ENCODE peak calls at places on chromosomes 13 and 19, in eight cellular contexts. One of them, this sample, is unnamed.

GRCh38 chr19:22503524-22503923 is 81.4 kb upstream of the ZNF98 start:
- DNase-seq in thoracic aorta: no peak
- DNase-seq in psoas muscle: no peak
- DNase-seq in HCT116: no peak
- DNase-seq in Peyer's patch: no peak
- DNase-seq in PC-3: no peak
- DNase-seq in neural progenitor cell: no peak
- DNase-seq in brain microvascular endothelial cell: no peak
- DNase-seq in this sample: peak; percentile 10

GRCh38 chr19:17554968-17555479 is 425 bp upstream of the COLGALT1 start:
- DNase-seq in thoracic aorta: no peak
- DNase-seq in psoas muscle: no peak
- DNase-seq in HCT116: no peak
- DNase-seq in Peyer's patch: no peak
- DNase-seq in PC-3: no peak
- DNase-seq in neural progenitor cell: no peak
- DNase-seq in brain microvascular endothelial cell: no peak
- DNase-seq in this sample: no peak

GRCh38 chr19:55536951-55537740 is at the start of gene SBK2:
- DNase-seq in thoracic aorta: no peak
- DNase-seq in psoas muscle: no peak
- DNase-seq in HCT116: no peak
- DNase-seq in Peyer's patch: no peak
- DNase-seq in PC-3: no peak
- DNase-seq in neural progenitor cell: peak; percentile 96
- DNase-seq in brain microvascular endothelial cell: no peak
- DNase-seq in this sample: no peak

GRCh38 chr13:26759907-26760834 is at the start of gene GPR12:
- DNase-seq in thoracic aorta: no peak
- DNase-seq in psoas muscle: no peak
- DNase-seq in HCT116: no peak
- DNase-seq in Peyer's patch: no peak
- DNase-seq in PC-3: no peak
- DNase-seq in neural progenitor cell: peak; percentile 39
- DNase-seq in brain microvascular endothelial cell: no peak
- DNase-seq in this sample: no peak

GRCh38 chr13:59391696-59392095 is 772.0 kb downstream of the DIAPH3 start:
- DNase-seq in thoracic aorta: no peak
- DNase-seq in psoas muscle: no peak
- DNase-seq in HCT116: peak; percentile 16
- DNase-seq in Peyer's patch: peak; percentile 70
- DNase-seq in PC-3: peak; percentile 62
- DNase-seq in neural progenitor cell: peak; percentile 80
- DNase-seq in brain microvascular endothelial cell: peak; percentile 77
- DNase-seq in this sample: no peak

GRCh38 chr13:51821666-51822065 is 17.7 kb upstream of the DHRS12 start:
- DNase-seq in thoracic aorta: no peak
- DNase-seq in psoas muscle: no peak
- DNase-seq in HCT116: no peak
- DNase-seq in Peyer's patch: peak; percentile 59
- DNase-seq in PC-3: no peak
- DNase-seq in neural progenitor cell: no peak
- DNase-seq in brain microvascular endothelial cell: no peak
- DNase-seq in this sample: no peak

GRCh38 chr19:10086904-10087256 is 763 bp downstream of the SHFL start:
- DNase-seq in thoracic aorta: no peak
- DNase-seq in psoas muscle: no peak
- DNase-seq in HCT116: no peak
- DNase-seq in Peyer's patch: no peak
- DNase-seq in PC-3: no peak
- DNase-seq in neural progenitor cell: peak; percentile 21
- DNase-seq in brain microvascular endothelial cell: no peak
- DNase-seq in this sample: no peak

GRCh38 chr13:38830442-38831045 is 143.7 kb downstream of the FREM2 start:
- DNase-seq in thoracic aorta: no peak
- DNase-seq in psoas muscle: no peak
- DNase-seq in HCT116: no peak
- DNase-seq in Peyer's patch: no peak
- DNase-seq in PC-3: no peak
- DNase-seq in neural progenitor cell: no peak
- DNase-seq in brain microvascular endothelial cell: no peak
- DNase-seq in this sample: no peak

GRCh38 chr19:29660835-29661234 is 4.4 kb upstream of the PLEKHF1 start:
- DNase-seq in thoracic aorta: no peak
- DNase-seq in psoas muscle: no peak
- DNase-seq in HCT116: no peak
- DNase-seq in Peyer's patch: no peak
- DNase-seq in PC-3: no peak
- DNase-seq in neural progenitor cell: no peak
- DNase-seq in brain microvascular endothelial cell: no peak
- DNase-seq in this sample: peak; percentile 27

GRCh38 chr13:87656311-87656710 is 14.9 kb upstream of the SLITRK5 start:
- DNase-seq in thoracic aorta: no peak
- DNase-seq in psoas muscle: no peak
- DNase-seq in HCT116: no peak
- DNase-seq in Peyer's patch: no peak
- DNase-seq in PC-3: peak; percentile 9
- DNase-seq in neural progenitor cell: peak; percentile 20
- DNase-seq in brain microvascular endothelial cell: no peak
- DNase-seq in this sample: no peak

GRCh38 chr13:108755084-108755483 is 125.7 kb downstream of the MYO16 start:
- DNase-seq in thoracic aorta: no peak
- DNase-seq in psoas muscle: no peak
- DNase-seq in HCT116: no peak
- DNase-seq in Peyer's patch: no peak
- DNase-seq in PC-3: no peak
- DNase-seq in neural progenitor cell: no peak
- DNase-seq in brain microvascular endothelial cell: no peak
- DNase-seq in this sample: no peak

GRCh38 chr19:54356444-54357056 is 8.2 kb downstream of the LAIR1 start:
- DNase-seq in thoracic aorta: no peak
- DNase-seq in psoas muscle: no peak
- DNase-seq in HCT116: no peak
- DNase-seq in Peyer's patch: no peak
- DNase-seq in PC-3: no peak
- DNase-seq in neural progenitor cell: no peak
- DNase-seq in brain microvascular endothelial cell: no peak
- DNase-seq in this sample: peak; percentile 25

GRCh38 chr13:40401911-40402776 is 264.3 kb downstream of the FOXO1 start:
- DNase-seq in thoracic aorta: peak; percentile 93
- DNase-seq in psoas muscle: peak; percentile 98
- DNase-seq in HCT116: peak; percentile 64
- DNase-seq in Peyer's patch: peak; percentile 96
- DNase-seq in PC-3: peak; percentile 89
- DNase-seq in neural progenitor cell: no peak
- DNase-seq in brain microvascular endothelial cell: peak; percentile 97
- DNase-seq in this sample: peak; percentile 95

GRCh38 chr13:111510502-111511218 is 190.2 kb downstream of the TEX29 start:
- DNase-seq in thoracic aorta: no peak
- DNase-seq in psoas muscle: no peak
- DNase-seq in HCT116: no peak
- DNase-seq in Peyer's patch: no peak
- DNase-seq in PC-3: no peak
- DNase-seq in neural progenitor cell: no peak
- DNase-seq in brain microvascular endothelial cell: no peak
- DNase-seq in this sample: no peak

GRCh38 chr13:24737042-24737441 is 26.9 kb upstream of the RNF17 start:
- DNase-seq in thoracic aorta: no peak
- DNase-seq in psoas muscle: no peak
- DNase-seq in HCT116: no peak
- DNase-seq in Peyer's patch: no peak
- DNase-seq in PC-3: no peak
- DNase-seq in neural progenitor cell: peak; percentile 45
- DNase-seq in brain microvascular endothelial cell: no peak
- DNase-seq in this sample: no peak

GRCh38 chr19:55116232-55117062 is 990 bp downstream of the PPP1R12C start:
- DNase-seq in thoracic aorta: no peak
- DNase-seq in psoas muscle: peak; percentile 65
- DNase-seq in HCT116: no peak
- DNase-seq in Peyer's patch: peak; percentile 84
- DNase-seq in PC-3: peak; percentile 56
- DNase-seq in neural progenitor cell: peak; percentile 50
- DNase-seq in brain microvascular endothelial cell: peak; percentile 56
- DNase-seq in this sample: no peak

GRCh38 chr19:57110592-57111328 is 9.0 kb upstream of the USP29 start:
- DNase-seq in thoracic aorta: no peak
- DNase-seq in psoas muscle: no peak
- DNase-seq in HCT116: no peak
- DNase-seq in Peyer's patch: no peak
- DNase-seq in PC-3: no peak
- DNase-seq in neural progenitor cell: no peak
- DNase-seq in brain microvascular endothelial cell: no peak
- DNase-seq in this sample: no peak

GRCh38 chr13:104106705-104107393 is 1040.6 kb upstream of the SLC10A2 start:
- DNase-seq in thoracic aorta: no peak
- DNase-seq in psoas muscle: no peak
- DNase-seq in HCT116: no peak
- DNase-seq in Peyer's patch: no peak
- DNase-seq in PC-3: peak; percentile 57
- DNase-seq in neural progenitor cell: no peak
- DNase-seq in brain microvascular endothelial cell: peak; percentile 57
- DNase-seq in this sample: no peak

DNA sequence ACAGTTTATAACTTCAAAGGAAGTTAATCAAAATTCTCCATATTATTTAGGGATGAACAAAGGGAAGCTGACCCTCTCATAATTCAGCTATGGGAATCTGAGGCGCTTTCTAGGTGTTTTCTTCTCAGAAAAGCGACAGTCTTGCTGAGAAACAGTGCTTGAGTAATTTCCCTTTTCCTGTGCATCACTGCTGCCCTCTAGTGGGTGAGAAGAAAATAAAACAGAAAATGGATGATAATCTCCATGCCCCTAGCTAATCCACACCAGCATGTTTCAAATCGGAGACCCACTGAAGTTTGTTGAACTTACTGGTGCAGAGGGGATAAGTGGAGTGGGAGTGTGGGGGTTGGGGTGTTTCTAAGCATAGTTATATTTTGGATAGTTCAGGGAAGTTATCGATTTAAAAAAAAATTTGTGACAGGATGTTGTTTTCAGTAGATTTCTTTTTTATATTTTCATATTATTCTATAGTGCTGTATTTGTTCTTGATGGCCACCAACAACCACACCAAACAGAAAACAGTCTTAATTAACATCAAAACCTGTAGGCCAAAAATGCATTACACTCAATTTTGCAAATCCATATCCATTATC is 21.4 kb downstream of the LCP1 start:
- DNase-seq in thoracic aorta: no peak
- DNase-seq in psoas muscle: no peak
- DNase-seq in HCT116: peak; percentile 48
- DNase-seq in Peyer's patch: peak; percentile 54
- DNase-seq in PC-3: peak; percentile 57
- DNase-seq in neural progenitor cell: peak; percentile 53
- DNase-seq in brain microvascular endothelial cell: peak; percentile 18
- DNase-seq in this sample: no peak
- TF ChIP-seq CTCF in thoracic aorta: peak; percentile 74
- TF ChIP-seq CTCF in psoas muscle: peak; percentile 75
- TF ChIP-seq CTCF in HCT116: peak; percentile 61
- TF ChIP-seq CTCF in Peyer's patch: peak; percentile 74
- TF ChIP-seq CTCF in PC-3: peak; percentile 77
- TF ChIP-seq CTCF in neural progenitor cell: peak; percentile 84
- TF ChIP-seq CTCF in brain microvascular endothelial cell: peak; percentile 77
- TF ChIP-seq CTCF in this sample: peak; percentile 83

DNA sequence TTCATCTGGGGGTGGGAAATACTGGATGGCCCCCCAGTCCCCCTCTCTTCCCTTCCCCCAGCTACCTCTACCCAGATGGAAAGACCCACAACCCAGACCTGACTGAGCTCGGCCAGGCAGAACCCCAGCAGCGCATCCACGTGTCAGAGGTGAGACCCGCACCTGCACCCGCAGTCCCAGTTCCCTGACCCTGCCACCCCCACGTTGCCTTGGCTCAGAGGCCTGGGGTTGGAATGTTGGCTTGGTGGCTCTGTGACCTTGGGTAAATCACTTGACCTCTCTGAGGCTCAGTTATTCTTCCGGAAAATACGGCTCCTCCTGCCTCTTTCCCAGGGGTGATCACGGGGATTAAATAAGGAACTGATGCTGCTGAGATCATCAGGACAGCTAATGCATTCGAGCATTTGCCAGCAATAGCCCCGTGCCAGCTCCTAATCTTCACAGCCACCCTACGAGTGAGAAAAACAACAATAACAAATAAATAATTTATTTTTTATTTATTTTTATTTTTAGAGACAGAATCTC is 12.3 kb downstream of the CBLC start:
- DNase-seq in thoracic aorta: no peak
- DNase-seq in psoas muscle: no peak
- DNase-seq in HCT116: no peak
- DNase-seq in Peyer's patch: no peak
- DNase-seq in PC-3: no peak
- DNase-seq in neural progenitor cell: no peak
- DNase-seq in brain microvascular endothelial cell: no peak
- DNase-seq in this sample: no peak
- H3K27me3 ChIP-seq in thoracic aorta: no peaks in the 10 kb centered on the region
- H3K27me3 ChIP-seq in psoas muscle: no peaks in the 10 kb centered on the region
- H3K27me3 ChIP-seq in HCT116: no peaks in the 10 kb centered on the region
- H3K27me3 ChIP-seq in Peyer's patch: no peaks in the 10 kb centered on the region
- H3K27me3 ChIP-seq in PC-3: no peaks in the 10 kb centered on the region
- H3K27me3 ChIP-seq in neural progenitor cell: no peaks in the 10 kb centered on the region
- H3K27me3 ChIP-seq in brain microvascular endothelial cell: no peaks in the 10 kb centered on the region
- H3K27me3 ChIP-seq in this sample: no peaks in the 10 kb centered on the region

DNA sequence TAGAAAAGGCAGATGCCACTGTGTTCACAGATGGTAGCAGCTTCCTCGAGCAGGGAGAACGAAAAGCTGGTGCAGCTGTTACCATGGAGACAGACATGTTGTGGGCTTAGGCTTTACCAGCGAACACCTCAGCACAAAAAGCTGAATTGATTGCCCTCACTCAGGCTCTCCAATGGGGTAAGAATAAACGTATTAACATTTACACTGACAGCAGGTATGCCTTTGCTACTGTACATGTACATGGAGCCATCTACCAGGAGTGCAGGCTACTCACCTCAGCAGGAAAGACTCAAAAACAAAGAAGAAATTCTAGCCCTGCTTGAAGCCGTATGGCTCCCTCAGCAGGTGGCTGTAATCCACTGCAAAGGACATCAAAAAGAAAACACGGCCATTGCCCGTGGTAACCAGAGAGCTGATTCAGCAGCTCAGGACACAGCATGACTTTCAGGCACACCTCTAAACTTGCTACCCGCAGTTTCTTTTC is 197.7 kb downstream of the ZNF737 start:
- DNase-seq in thoracic aorta: no peak
- DNase-seq in psoas muscle: no peak
- DNase-seq in HCT116: no peak
- DNase-seq in Peyer's patch: no peak
- DNase-seq in PC-3: no peak
- DNase-seq in neural progenitor cell: peak; percentile 71
- DNase-seq in brain microvascular endothelial cell: no peak
- DNase-seq in this sample: no peak
- TF ChIP-seq CTCF in thoracic aorta: no peak
- TF ChIP-seq CTCF in psoas muscle: no peak
- TF ChIP-seq CTCF in HCT116: no peak
- TF ChIP-seq CTCF in Peyer's patch: no peak
- TF ChIP-seq CTCF in PC-3: no peak
- TF ChIP-seq CTCF in neural progenitor cell: peak; percentile 40
- TF ChIP-seq CTCF in brain microvascular endothelial cell: no peak
- TF ChIP-seq CTCF in this sample: no peak

DNA sequence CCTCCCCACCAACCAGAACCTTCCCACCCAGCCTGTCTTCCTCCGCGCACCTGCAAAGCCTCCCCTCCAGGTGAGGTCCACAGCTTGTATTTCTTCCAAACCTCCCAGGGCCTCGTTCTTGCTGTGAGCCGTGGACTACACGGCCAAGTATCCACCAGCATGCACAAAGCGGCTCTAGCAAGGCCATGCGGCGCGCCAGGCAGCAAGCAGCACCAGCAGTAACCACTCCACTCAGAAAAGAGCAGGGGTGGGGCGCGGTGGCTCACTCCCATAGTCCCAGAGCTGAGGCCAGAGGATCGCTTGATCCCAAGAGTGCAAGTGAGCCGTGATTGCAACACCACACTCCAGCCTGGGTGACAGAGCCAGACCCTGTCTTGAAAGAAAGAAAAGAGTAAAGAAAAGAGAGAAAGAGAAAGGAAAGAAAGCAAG is 4.7 kb downstream of the CCDC8 start:
- DNase-seq in thoracic aorta: peak; percentile 75
- DNase-seq in psoas muscle: peak; percentile 71
- DNase-seq in HCT116: no peak
- DNase-seq in Peyer's patch: peak; percentile 64
- DNase-seq in PC-3: no peak
- DNase-seq in neural progenitor cell: peak; percentile 44
- DNase-seq in brain microvascular endothelial cell: no peak
- DNase-seq in this sample: peak; percentile 90
- H3K27me3 ChIP-seq in thoracic aorta: no peaks in the 10 kb centered on the region
- H3K27me3 ChIP-seq in psoas muscle: peaks cover 45% of the 10 kb centered on the region
- H3K27me3 ChIP-seq in HCT116: no peaks in the 10 kb centered on the region
- H3K27me3 ChIP-seq in Peyer's patch: no peaks in the 10 kb centered on the region
- H3K27me3 ChIP-seq in PC-3: no peaks in the 10 kb centered on the region
- H3K27me3 ChIP-seq in neural progenitor cell: peaks cover 77% of the 10 kb centered on the region
- H3K27me3 ChIP-seq in brain microvascular endothelial cell: no peaks in the 10 kb centered on the region
- H3K27me3 ChIP-seq in this sample: peaks cover 62% of the 10 kb centered on the region

This sample was measured in upper lobe of right lung.